ENCODE peak calls at places on chromosomes 13 and 19, in five cellular contexts. One of them, this sample, is unnamed.

GRCh38 chr19:54254195-54254906 is 2.7 kb downstream of the LILRB5 start:
- DNase-seq in fibroblast of the conjunctiva: no peak
- DNase-seq in AG09309: no peak
- DNase-seq in C1 segment of cervical spinal cord: no peak
- DNase-seq in activated CD4-positive, CD25-positive, alpha-beta regulatory T cell treated with anti-CD3 and anti-CD28 coated beads, Interleukin-2, amount 50 U/mL, for 16 hours: no peak
- DNase-seq in this sample: no peak

GRCh38 chr13:30395192-30396158 is 26.8 kb upstream of the UBE2L5 start:
- DNase-seq in C1 segment of cervical spinal cord: peak
- DNase-seq in AG09309: peak
- DNase-seq in fibroblast of the conjunctiva: peak
- DNase-seq in activated CD4-positive, CD25-positive, alpha-beta regulatory T cell treated with anti-CD3 and anti-CD28 coated beads, Interleukin-2, amount 50 U/mL, for 16 hours: peak
- DNase-seq in this sample: no peak

GRCh38 chr19:50330365-50331078 is 1.3 kb upstream of the KCNC3 start:
- DNase-seq in fibroblast of the conjunctiva: no peak
- DNase-seq in activated CD4-positive, CD25-positive, alpha-beta regulatory T cell treated with anti-CD3 and anti-CD28 coated beads, Interleukin-2, amount 50 U/mL, for 16 hours: peak
- DNase-seq in AG09309: no peak
- DNase-seq in C1 segment of cervical spinal cord: peak
- DNase-seq in this sample: no peak

GRCh38 chr13:30255696-30256095 is 51.7 kb downstream of the KATNAL1 start:
- DNase-seq in AG09309: no peak
- DNase-seq in C1 segment of cervical spinal cord: no peak
- DNase-seq in activated CD4-positive, CD25-positive, alpha-beta regulatory T cell treated with anti-CD3 and anti-CD28 coated beads, Interleukin-2, amount 50 U/mL, for 16 hours: no peak
- DNase-seq in fibroblast of the conjunctiva: no peak
- DNase-seq in this sample: no peak

GRCh38 chr19:21568816-21569496 is 63.6 kb downstream of the ZNF429 start:
- DNase-seq in activated CD4-positive, CD25-positive, alpha-beta regulatory T cell treated with anti-CD3 and anti-CD28 coated beads, Interleukin-2, amount 50 U/mL, for 16 hours: peak
- DNase-seq in fibroblast of the conjunctiva: peak
- DNase-seq in AG09309: peak
- DNase-seq in C1 segment of cervical spinal cord: peak
- DNase-seq in this sample: no peak

GRCh38 chr19:49157445-49158224 is at the start of gene TRPM4:
- DNase-seq in fibroblast of the conjunctiva: peak
- DNase-seq in C1 segment of cervical spinal cord: peak
- DNase-seq in AG09309: no peak
- DNase-seq in activated CD4-positive, CD25-positive, alpha-beta regulatory T cell treated with anti-CD3 and anti-CD28 coated beads, Interleukin-2, amount 50 U/mL, for 16 hours: no peak
- DNase-seq in this sample: no peak

GRCh38 chr13:113997845-113998751 is 24.2 kb upstream of the C13orf46 start:
- DNase-seq in AG09309: peak
- DNase-seq in C1 segment of cervical spinal cord: no peak
- DNase-seq in activated CD4-positive, CD25-positive, alpha-beta regulatory T cell treated with anti-CD3 and anti-CD28 coated beads, Interleukin-2, amount 50 U/mL, for 16 hours: no peak
- DNase-seq in fibroblast of the conjunctiva: peak
- DNase-seq in this sample: no peak

GRCh38 chr13:42548731-42549554 is 25.0 kb upstream of the TNFSF11 start:
- DNase-seq in activated CD4-positive, CD25-positive, alpha-beta regulatory T cell treated with anti-CD3 and anti-CD28 coated beads, Interleukin-2, amount 50 U/mL, for 16 hours: no peak
- DNase-seq in C1 segment of cervical spinal cord: no peak
- DNase-seq in fibroblast of the conjunctiva: no peak
- DNase-seq in AG09309: no peak
- DNase-seq in this sample: no peak

GRCh38 chr19:28542394-28543243 is 670.3 kb downstream of the UQCRFS1 start:
- DNase-seq in fibroblast of the conjunctiva: no peak
- DNase-seq in C1 segment of cervical spinal cord: no peak
- DNase-seq in AG09309: no peak
- DNase-seq in activated CD4-positive, CD25-positive, alpha-beta regulatory T cell treated with anti-CD3 and anti-CD28 coated beads, Interleukin-2, amount 50 U/mL, for 16 hours: no peak
- DNase-seq in this sample: no peak

GRCh38 chr13:98613591-98613990 is 36.7 kb upstream of the STK24 start:
- DNase-seq in AG09309: no peak
- DNase-seq in C1 segment of cervical spinal cord: no peak
- DNase-seq in activated CD4-positive, CD25-positive, alpha-beta regulatory T cell treated with anti-CD3 and anti-CD28 coated beads, Interleukin-2, amount 50 U/mL, for 16 hours: no peak
- DNase-seq in fibroblast of the conjunctiva: no peak
- DNase-seq in this sample: no peak

GRCh38 chr19:48713041-48713863 is 6.3 kb downstream of the MAMSTR start:
- DNase-seq in AG09309: no peak
- DNase-seq in activated CD4-positive, CD25-positive, alpha-beta regulatory T cell treated with anti-CD3 and anti-CD28 coated beads, Interleukin-2, amount 50 U/mL, for 16 hours: no peak
- DNase-seq in C1 segment of cervical spinal cord: no peak
- DNase-seq in fibroblast of the conjunctiva: no peak
- DNase-seq in this sample: no peak

GRCh38 chr19:5289060-5289990 is 51.3 kb downstream of the PTPRS start:
- DNase-seq in C1 segment of cervical spinal cord: no peak
- DNase-seq in fibroblast of the conjunctiva: no peak
- DNase-seq in activated CD4-positive, CD25-positive, alpha-beta regulatory T cell treated with anti-CD3 and anti-CD28 coated beads, Interleukin-2, amount 50 U/mL, for 16 hours: no peak
- DNase-seq in AG09309: no peak
- DNase-seq in this sample: no peak

GRCh38 chr19:32173836-32174235 is 171.6 kb upstream of the ZNF507 start:
- DNase-seq in AG09309: no peak
- DNase-seq in activated CD4-positive, CD25-positive, alpha-beta regulatory T cell treated with anti-CD3 and anti-CD28 coated beads, Interleukin-2, amount 50 U/mL, for 16 hours: no peak
- DNase-seq in C1 segment of cervical spinal cord: no peak
- DNase-seq in fibroblast of the conjunctiva: no peak
- DNase-seq in this sample: no peak

GRCh38 chr13:36831291-36831690 is 12.3 kb downstream of the RFXAP start:
- DNase-seq in C1 segment of cervical spinal cord: no peak
- DNase-seq in activated CD4-positive, CD25-positive, alpha-beta regulatory T cell treated with anti-CD3 and anti-CD28 coated beads, Interleukin-2, amount 50 U/mL, for 16 hours: no peak
- DNase-seq in AG09309: no peak
- DNase-seq in fibroblast of the conjunctiva: no peak
- DNase-seq in this sample: no peak

GRCh38 chr19:35693835-35694599 is 10.3 kb upstream of the ZBTB32 start:
- DNase-seq in C1 segment of cervical spinal cord: peak
- DNase-seq in activated CD4-positive, CD25-positive, alpha-beta regulatory T cell treated with anti-CD3 and anti-CD28 coated beads, Interleukin-2, amount 50 U/mL, for 16 hours: peak
- DNase-seq in fibroblast of the conjunctiva: peak
- DNase-seq in AG09309: no peak
- DNase-seq in this sample: no peak

GRCh38 chr19:13906525-13906904 is 514 bp downstream of the CC2D1A start:
- DNase-seq in fibroblast of the conjunctiva: no peak
- DNase-seq in C1 segment of cervical spinal cord: no peak
- DNase-seq in AG09309: no peak
- DNase-seq in activated CD4-positive, CD25-positive, alpha-beta regulatory T cell treated with anti-CD3 and anti-CD28 coated beads, Interleukin-2, amount 50 U/mL, for 16 hours: no peak
- DNase-seq in this sample: no peak

GRCh38 chr13:98672947-98673545 is 79.4 kb downstream of the SLC15A1 start:
- DNase-seq in C1 segment of cervical spinal cord: no peak
- DNase-seq in AG09309: peak
- DNase-seq in fibroblast of the conjunctiva: peak
- DNase-seq in activated CD4-positive, CD25-positive, alpha-beta regulatory T cell treated with anti-CD3 and anti-CD28 coated beads, Interleukin-2, amount 50 U/mL, for 16 hours: peak
- DNase-seq in this sample: no peak

GRCh38 chr13:33092422-33092987 is 76.3 kb downstream of the KL start:
- DNase-seq in activated CD4-positive, CD25-positive, alpha-beta regulatory T cell treated with anti-CD3 and anti-CD28 coated beads, Interleukin-2, amount 50 U/mL, for 16 hours: no peak
- DNase-seq in fibroblast of the conjunctiva: no peak
- DNase-seq in C1 segment of cervical spinal cord: no peak
- DNase-seq in AG09309: no peak
- DNase-seq in this sample: no peak

GRCh38 chr19:52533901-52534300 is 6.4 kb downstream of the ZNF808 start:
- DNase-seq in AG09309: no peak
- DNase-seq in fibroblast of the conjunctiva: no peak
- DNase-seq in activated CD4-positive, CD25-positive, alpha-beta regulatory T cell treated with anti-CD3 and anti-CD28 coated beads, Interleukin-2, amount 50 U/mL, for 16 hours: no peak
- DNase-seq in C1 segment of cervical spinal cord: no peak
- DNase-seq in this sample: no peak

GRCh38 chr13:98214707-98215106 is 37.6 kb upstream of the RNF113B start:
- DNase-seq in AG09309: no peak
- DNase-seq in fibroblast of the conjunctiva: no peak
- DNase-seq in activated CD4-positive, CD25-positive, alpha-beta regulatory T cell treated with anti-CD3 and anti-CD28 coated beads, Interleukin-2, amount 50 U/mL, for 16 hours: no peak
- DNase-seq in C1 segment of cervical spinal cord: no peak
- DNase-seq in this sample: no peak

This sample was measured in cortex of kidney.